ENCODE peak calls at places on chromosomes 3 and 15, in ten cellular contexts. E, J, H, X, C, K, M, S, Y and D are unnamed samples. For H3K9me3, the result is how much of the 10 kb centered on the place peaks cover.

GRCh38 chr3:66836363-66837152 is 161.5 kb upstream of the KBTBD8 start:
- DNase-seq in E (no peak), J (no peak), H (no peak), X (no peak), C (no peak), K (no peak), M (no peak), S (peak), Y (no peak), D (peak)

GRCh38 chr15:23397779-23398178 is 43.2 kb downstream of the GOLGA8S start:
- DNase-seq in E (no peak), J (no peak), H (peak), X (peak), C (no peak), K (no peak), M (no peak), S (no peak), Y (no peak), D (no peak)

GRCh38 chr15:38252481-38253311 is at the start of gene SPRED1:
- DNase-seq in E (peak), J (no peak), H (peak), X (peak), C (peak), K (peak), M (peak), S (no peak), Y (peak), D (peak)

GRCh38 chr3:52784931-52785590 is 7.7 kb downstream of the ITIH1 start:
- DNase-seq in E (no peak), J (no peak), H (no peak), X (no peak), C (no peak), K (no peak), M (peak), S (no peak), Y (no peak), D (no peak)

GRCh38 chr3:66428733-66429132 is 72.1 kb downstream of the LRIG1 start:
- DNase-seq in E (no peak), J (peak), H (peak), X (peak), C (peak), K (no peak), M (no peak), S (peak), Y (no peak), D (peak)

GRCh38 chr3:112931737-112932521 is 43.0 kb downstream of the CD200R1 start:
- DNase-seq in E (no peak), J (no peak), H (no peak), X (no peak), C (no peak), K (no peak), M (no peak), S (no peak), Y (no peak), D (peak)

GRCh38 chr15:56568466-56569167 is 103.7 kb upstream of the MNS1 start:
- DNase-seq in E (no peak), J (no peak), H (no peak), X (no peak), C (no peak), K (no peak), M (no peak), S (no peak), Y (no peak), D (peak)

GRCh38 chr3:111963424-111963823 is 15.4 kb upstream of the ABHD10 start:
- DNase-seq in E (no peak), J (peak), H (no peak), X (no peak), C (no peak), K (no peak), M (no peak), S (peak), Y (no peak), D (peak)

DNA sequence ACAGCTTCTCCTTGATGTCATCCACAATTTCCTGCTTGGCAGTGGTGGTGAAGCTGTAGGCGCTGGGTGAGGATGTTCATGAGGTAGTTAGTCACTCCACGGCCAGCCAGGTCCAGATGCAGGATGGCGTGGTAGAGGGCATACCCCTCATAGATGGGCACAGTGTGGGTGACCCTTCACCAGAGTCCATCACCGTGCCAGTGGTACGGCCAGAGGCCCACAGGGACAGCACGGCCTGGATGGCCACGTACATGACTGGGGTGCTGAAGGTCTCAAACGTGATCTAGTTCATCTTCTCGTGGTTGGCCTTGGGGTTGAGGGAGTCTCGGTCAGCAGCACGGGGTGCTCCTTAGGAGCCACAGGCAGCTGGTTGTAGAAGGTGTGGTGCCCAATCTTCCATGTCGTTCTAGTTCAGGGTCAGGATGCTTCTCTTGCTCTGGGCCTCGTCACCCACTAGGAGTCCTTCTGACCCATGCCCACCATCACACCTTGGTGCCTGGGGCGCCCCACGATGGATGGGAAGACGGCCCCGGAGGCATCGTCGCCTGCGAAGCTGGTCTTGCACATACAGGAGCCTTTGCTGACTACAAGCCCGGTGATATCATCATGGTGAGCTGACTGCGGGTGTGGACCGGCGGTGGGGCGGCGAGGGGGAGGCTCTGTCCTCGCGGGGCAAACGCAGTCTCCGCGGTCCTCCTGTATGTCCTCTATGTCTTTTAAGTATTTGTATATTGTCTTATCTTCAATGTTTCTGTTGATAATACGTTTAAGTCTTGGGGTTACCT is 1119.0 kb downstream of the NAALADL2 start:
- DNase-seq in E (no peak), J (no peak), H (no peak), X (no peak), C (no peak), K (no peak), M (no peak), S (no peak), Y (no peak), D (no peak)
- H3K9me3 ChIP-seq in E (under half), J (under half), H (under half), X (under half), C (under half), K (under half), M (under half), S (under half), Y (under half), D (under half)

GRCh38 chr15:75114327-75114726 is 87.4 kb upstream of the C15orf39 start:
- DNase-seq in E (no peak), J (no peak), H (no peak), X (no peak), C (no peak), K (no peak), M (no peak), S (no peak), Y (no peak), D (no peak)
- H3K9me3 ChIP-seq in E (under half), J (under half), H (under half), X (under half), C (under half), K (under half), M (under half), S (under half), Y (under half), D (under half)

DNA sequence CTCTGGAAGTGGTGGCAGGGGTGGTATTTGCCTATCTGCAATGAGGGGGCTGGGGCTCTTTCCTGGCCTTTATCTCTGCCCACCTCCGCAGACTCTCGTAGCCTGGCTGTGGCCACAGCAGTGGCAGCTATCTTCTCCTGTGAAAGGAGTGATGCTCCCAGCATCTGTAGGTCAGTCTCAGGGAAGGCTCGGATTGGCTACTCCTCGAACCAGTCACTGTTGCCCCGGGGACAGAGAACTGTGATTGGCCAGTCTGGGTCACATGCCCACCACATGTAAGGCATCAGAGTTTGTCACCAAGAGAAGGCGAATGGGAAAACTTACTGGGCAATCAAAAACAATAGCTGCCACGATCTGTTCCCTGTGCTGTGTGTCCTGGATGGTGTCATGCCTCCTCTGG is 30.1 kb upstream of the FGD5 start:
- DNase-seq in E (no peak), J (no peak), H (no peak), X (no peak), C (peak), K (no peak), M (no peak), S (no peak), Y (no peak), D (no peak)
- H3K9me3 ChIP-seq in E (under half), J (under half), H (under half), X (under half), C (under half), K (under half), M (under half), S (under half), Y (under half), D (under half)

GRCh38 chr15:45594322-45594721 is 7.1 kb downstream of the BLOC1S6 start:
- DNase-seq in E (no peak), J (no peak), H (no peak), X (no peak), C (no peak), K (no peak), M (no peak), S (no peak), Y (no peak), D (no peak)
- H3K9me3 ChIP-seq in E (under half), J (under half), H (under half), X (under half), C (under half), K (under half), M (under half), S (under half), Y (under half), D (under half)